ENCODE peak calls at places on chromosome 20, in six cellular contexts. One of them, this sample, is unnamed.

GRCh38 chr20:63739129-63740069 is at the start of gene SLC2A4RG:
- DNase-seq in stimulated activated CD4-positive, alpha-beta T cell treated with anti-CD3 and anti-CD28 coated beads, Interleukin-12 subunit alpha, Interleukin-12 subunit beta, amount 100 ng/mL, for 24 hours: no peak
- DNase-seq in HFFc6: peak
- DNase-seq in T-helper 1 cell: peak
- DNase-seq in ovary: peak
- DNase-seq in osteocyte: peak
- DNase-seq in this sample: peak

GRCh38 chr20:24872291-24873014 is 76.6 kb upstream of the CST7 start:
- DNase-seq in T-helper 1 cell: no peak
- DNase-seq in osteocyte: no peak
- DNase-seq in ovary: no peak
- DNase-seq in HFFc6: no peak
- DNase-seq in stimulated activated CD4-positive, alpha-beta T cell treated with anti-CD3 and anti-CD28 coated beads, Interleukin-12 subunit alpha, Interleukin-12 subunit beta, amount 100 ng/mL, for 24 hours: no peak
- DNase-seq in this sample: no peak

GRCh38 chr20:44431502-44432234 is 44.0 kb upstream of the TTPAL start:
- DNase-seq in HFFc6: no peak
- DNase-seq in osteocyte: no peak
- DNase-seq in ovary: peak
- DNase-seq in T-helper 1 cell: no peak
- DNase-seq in stimulated activated CD4-positive, alpha-beta T cell treated with anti-CD3 and anti-CD28 coated beads, Interleukin-12 subunit alpha, Interleukin-12 subunit beta, amount 100 ng/mL, for 24 hours: no peak
- DNase-seq in this sample: peak

GRCh38 chr20:25695532-25696383 is 895 bp downstream of the ZNF337 start:
- DNase-seq in osteocyte: no peak
- DNase-seq in ovary: no peak
- DNase-seq in T-helper 1 cell: no peak
- DNase-seq in stimulated activated CD4-positive, alpha-beta T cell treated with anti-CD3 and anti-CD28 coated beads, Interleukin-12 subunit alpha, Interleukin-12 subunit beta, amount 100 ng/mL, for 24 hours: no peak
- DNase-seq in HFFc6: no peak
- DNase-seq in this sample: peak

GRCh38 chr20:60046436-60046835 is 88.2 kb downstream of the CDH26 start:
- DNase-seq in HFFc6: no peak
- DNase-seq in T-helper 1 cell: no peak
- DNase-seq in stimulated activated CD4-positive, alpha-beta T cell treated with anti-CD3 and anti-CD28 coated beads, Interleukin-12 subunit alpha, Interleukin-12 subunit beta, amount 100 ng/mL, for 24 hours: no peak
- DNase-seq in ovary: no peak
- DNase-seq in osteocyte: no peak
- DNase-seq in this sample: no peak

GRCh38 chr20:23331951-23332350 is 18.6 kb upstream of the NXT1 start:
- DNase-seq in HFFc6: no peak
- DNase-seq in osteocyte: no peak
- DNase-seq in T-helper 1 cell: no peak
- DNase-seq in ovary: no peak
- DNase-seq in stimulated activated CD4-positive, alpha-beta T cell treated with anti-CD3 and anti-CD28 coated beads, Interleukin-12 subunit alpha, Interleukin-12 subunit beta, amount 100 ng/mL, for 24 hours: no peak
- DNase-seq in this sample: no peak

GRCh38 chr20:46512943-46513844 is at the start of gene ZNF334:
- DNase-seq in HFFc6: peak
- DNase-seq in ovary: peak
- DNase-seq in stimulated activated CD4-positive, alpha-beta T cell treated with anti-CD3 and anti-CD28 coated beads, Interleukin-12 subunit alpha, Interleukin-12 subunit beta, amount 100 ng/mL, for 24 hours: peak
- DNase-seq in osteocyte: peak
- DNase-seq in T-helper 1 cell: no peak
- DNase-seq in this sample: peak

GRCh38 chr20:41848180-41848579 is 230.0 kb upstream of the CHD6 start:
- DNase-seq in osteocyte: no peak
- DNase-seq in T-helper 1 cell: no peak
- DNase-seq in HFFc6: no peak
- DNase-seq in stimulated activated CD4-positive, alpha-beta T cell treated with anti-CD3 and anti-CD28 coated beads, Interleukin-12 subunit alpha, Interleukin-12 subunit beta, amount 100 ng/mL, for 24 hours: no peak
- DNase-seq in ovary: no peak
- DNase-seq in this sample: no peak

GRCh38 chr20:2131366-2131765 is 29.7 kb downstream of the STK35 start:
- DNase-seq in osteocyte: no peak
- DNase-seq in HFFc6: peak
- DNase-seq in T-helper 1 cell: no peak
- DNase-seq in ovary: no peak
- DNase-seq in stimulated activated CD4-positive, alpha-beta T cell treated with anti-CD3 and anti-CD28 coated beads, Interleukin-12 subunit alpha, Interleukin-12 subunit beta, amount 100 ng/mL, for 24 hours: no peak
- DNase-seq in this sample: peak

GRCh38 chr20:48581167-48581566 is 246.6 kb downstream of the PREX1 start:
- DNase-seq in osteocyte: no peak
- DNase-seq in T-helper 1 cell: no peak
- DNase-seq in HFFc6: no peak
- DNase-seq in ovary: no peak
- DNase-seq in stimulated activated CD4-positive, alpha-beta T cell treated with anti-CD3 and anti-CD28 coated beads, Interleukin-12 subunit alpha, Interleukin-12 subunit beta, amount 100 ng/mL, for 24 hours: no peak
- DNase-seq in this sample: no peak

GRCh38 chr20:47230811-47231256 is 125.7 kb downstream of the ZMYND8 start:
- DNase-seq in osteocyte: no peak
- DNase-seq in stimulated activated CD4-positive, alpha-beta T cell treated with anti-CD3 and anti-CD28 coated beads, Interleukin-12 subunit alpha, Interleukin-12 subunit beta, amount 100 ng/mL, for 24 hours: no peak
- DNase-seq in ovary: no peak
- DNase-seq in HFFc6: peak
- DNase-seq in T-helper 1 cell: no peak
- DNase-seq in this sample: peak

GRCh38 chr20:36852187-36852586 is 23.8 kb upstream of the TLDC2 start:
- DNase-seq in T-helper 1 cell: no peak
- DNase-seq in stimulated activated CD4-positive, alpha-beta T cell treated with anti-CD3 and anti-CD28 coated beads, Interleukin-12 subunit alpha, Interleukin-12 subunit beta, amount 100 ng/mL, for 24 hours: no peak
- DNase-seq in ovary: no peak
- DNase-seq in osteocyte: no peak
- DNase-seq in HFFc6: no peak
- DNase-seq in this sample: no peak

GRCh38 chr20:63416631-63417030 is 55.5 kb upstream of the CHRNA4 start:
- DNase-seq in T-helper 1 cell: no peak
- DNase-seq in ovary: no peak
- DNase-seq in stimulated activated CD4-positive, alpha-beta T cell treated with anti-CD3 and anti-CD28 coated beads, Interleukin-12 subunit alpha, Interleukin-12 subunit beta, amount 100 ng/mL, for 24 hours: no peak
- DNase-seq in osteocyte: no peak
- DNase-seq in HFFc6: no peak
- DNase-seq in this sample: no peak

This sample was measured in EH.